ENCODE peak calls at places on chromosomes 3 and 15, in four cellular contexts. S is adrenal gland, N is uterus, B is stomach. A is an unnamed sample.

GRCh38 chr3:190709351-190709773 is 153.1 kb downstream of the GMNC start:
- DNase-seq in S (no peak), N (no peak), B (no peak), A (no peak)

GRCh38 chr3:105834768-105835167 is 34.0 kb downstream of the CBLB start:
- DNase-seq in B (no peak), N (no peak), S (no peak), A (no peak)

GRCh38 chr3:185766645-185767323 is 58.1 kb downstream of the IGF2BP2 start:
- DNase-seq in N (no peak), S (no peak), B (no peak), A (no peak)

GRCh38 chr3:70805044-70805732 is 492.8 kb upstream of the MDFIC2 start:
- DNase-seq in S (no peak), B (no peak), N (no peak), A (no peak)

GRCh38 chr15:70257573-70258220 is 160.0 kb upstream of the TLE3 start:
- DNase-seq in S (no peak), B (no peak), N (no peak), A (no peak)

GRCh38 chr15:29045717-29046116 is 159.9 kb downstream of the APBA2 start:
- DNase-seq in N (no peak), B (no peak), S (no peak), A (no peak)

GRCh38 chr3:27666708-27667107 is 55.4 kb downstream of the EOMES start:
- DNase-seq in B (no peak), S (peak; percentile 63), N (peak; percentile 19), A (peak; percentile 28)

GRCh38 chr15:89775815-89776214 is 317 bp upstream of the MESP2 start:
- DNase-seq in N (no peak), S (no peak), B (no peak), A (no peak)

GRCh38 chr3:157220211-157220610 is 60.3 kb upstream of the CCNL1 start:
- DNase-seq in B (no peak), N (no peak), S (no peak), A (no peak)

GRCh38 chr15:100861511-100861991 is 18.1 kb upstream of the ALDH1A3 start:
- DNase-seq in B (no peak), N (no peak), S (no peak), A (no peak)

GRCh38 chr3:150217691-150218090 is 190.4 kb upstream of the TSC22D2 start:
- DNase-seq in N (no peak), B (no peak), S (no peak), A (no peak)

GRCh38 chr15:100725121-100726069 is 123.0 kb downstream of the ASB7 start:
- DNase-seq in S (no peak), N (no peak), B (no peak), A (no peak)

DNA sequence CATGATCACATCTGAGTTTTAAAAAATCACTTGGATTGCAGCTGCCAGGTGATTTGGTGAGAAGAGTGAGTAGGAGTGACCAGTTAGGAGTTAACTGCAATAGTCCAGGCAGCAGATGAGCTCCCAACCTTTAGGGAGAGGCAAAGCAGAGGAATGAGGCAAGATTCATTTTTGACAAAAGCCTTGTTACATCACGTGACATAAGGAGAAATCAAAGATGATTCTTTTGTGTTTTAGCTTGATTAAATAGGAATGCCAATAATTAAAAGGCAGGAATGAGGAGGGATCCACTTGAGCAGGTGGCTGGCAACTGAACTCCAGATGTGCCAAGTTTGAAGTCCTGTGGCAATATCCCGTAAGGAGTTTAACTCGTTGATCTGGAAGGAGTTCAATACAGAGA is 2.5 kb downstream of the GATM start:
- DNase-seq in N (no peak), B (no peak), S (no peak), A (no peak)
- TF ChIP-seq POLR2A in N (no peak), B (no peak), S (no peak), A (no peak)

GRCh38 chr15:93831641-93832040 is 399.7 kb upstream of the MCTP2 start:
- DNase-seq in B (no peak), S (no peak), N (no peak), A (no peak)

GRCh38 chr15:93826798-93827197 is 404.6 kb upstream of the MCTP2 start:
- DNase-seq in N (no peak), B (no peak), S (no peak), A (no peak)

GRCh38 chr15:93829115-93829849 is 402.1 kb upstream of the MCTP2 start:
- DNase-seq in S (no peak), N (peak; percentile 34), B (no peak), A (no peak)

GRCh38 chr15:93825721-93826120 is 405.6 kb upstream of the MCTP2 start:
- DNase-seq in S (no peak), B (no peak), N (no peak), A (no peak)

DNA sequence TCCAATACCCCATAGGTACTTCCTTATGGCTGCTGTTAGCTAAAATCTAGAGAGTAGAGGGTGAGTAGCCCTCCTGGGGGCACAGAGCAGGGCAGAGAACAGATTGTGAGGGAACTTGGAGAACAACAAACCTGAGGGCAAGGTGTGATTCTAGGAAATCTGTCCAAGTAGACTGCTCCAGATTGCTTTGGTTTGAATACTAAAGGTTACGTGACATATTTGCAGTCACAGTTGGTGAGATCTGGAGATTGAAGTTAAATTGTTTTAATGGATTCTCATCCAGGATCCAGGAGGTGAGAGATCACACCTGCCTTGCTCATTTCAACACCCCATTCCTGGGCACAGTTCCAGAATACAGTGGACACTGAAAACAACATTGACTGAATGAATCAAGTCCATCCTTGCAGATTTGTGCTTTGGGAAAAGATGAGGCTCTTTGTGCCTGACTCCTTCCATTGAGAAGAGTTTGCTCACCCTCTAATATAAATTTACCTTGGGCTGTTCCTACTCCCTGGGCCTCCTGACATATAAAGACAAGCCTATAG is 401.1 kb upstream of the MCTP2 start:
- DNase-seq in B (no peak), N (no peak), S (no peak), A (no peak)
- H3K27ac ChIP-seq in B (no peak overlapping the region), N (peak overlapping the region; percentile 60), S (no peak overlapping the region), A (no peak overlapping the region)

GRCh38 chr3:11195721-11196332 is 41.5 kb downstream of the HRH1 start:
- DNase-seq in N (no peak), B (no peak), S (no peak), A (no peak)
- H3K4me3 ChIP-seq in N (no peak overlapping the region), B (no peak overlapping the region), S (no peak overlapping the region), A (no peak overlapping the region)

GRCh38 chr15:73630796-73631471 is 2.3 kb downstream of the NPTN start:
- DNase-seq in S (no peak), N (no peak), B (no peak), A (no peak)

GRCh38 chr15:73633991-73634495 is 854 bp upstream of the NPTN start:
- DNase-seq in N (no peak), B (no peak), S (no peak), A (no peak)

GRCh38 chr15:73633111-73633990 is at the start of gene NPTN:
- DNase-seq in S (peak; percentile 99), N (peak; percentile 99), B (peak; percentile 99), A (peak; percentile 97)

GRCh38 chr15:73632670-73633058 is 525 bp downstream of the NPTN start:
- DNase-seq in S (no peak), N (no peak), B (peak; percentile 26), A (peak; percentile 21)

DNA sequence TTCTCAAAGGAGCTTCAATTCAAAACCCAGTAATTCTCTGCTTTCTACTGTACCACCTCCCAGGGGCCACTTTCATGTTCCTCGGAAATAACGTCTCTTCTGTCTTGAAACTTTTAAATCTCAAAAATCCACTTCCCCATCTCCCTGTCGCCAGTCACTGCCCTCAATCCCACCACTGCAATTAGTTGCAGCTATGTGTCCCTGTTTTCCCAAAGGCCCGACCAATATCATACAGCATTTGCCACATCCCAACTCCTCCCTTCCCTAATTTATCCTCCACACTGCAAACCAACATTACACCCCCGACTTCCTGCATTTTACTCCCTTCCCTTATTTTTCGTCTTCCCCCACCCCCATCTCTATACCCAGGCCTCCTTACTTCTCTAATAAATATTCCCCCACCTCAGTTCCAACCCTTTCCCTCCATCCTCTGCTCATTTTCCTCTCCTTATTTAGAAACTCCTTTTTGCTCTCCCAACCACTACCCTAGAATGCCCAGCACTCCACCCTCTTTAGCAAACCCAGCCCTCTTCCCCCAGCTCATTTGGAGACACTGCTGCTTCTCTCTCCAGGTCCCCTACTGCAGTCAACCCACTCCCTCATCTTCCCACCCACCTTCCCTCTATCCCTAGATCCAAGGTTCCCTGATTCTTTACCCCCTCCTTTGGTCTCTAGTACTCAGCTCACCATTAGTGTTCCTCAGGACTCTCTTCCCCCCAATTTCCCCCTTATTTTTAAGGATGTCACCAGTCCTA is 1.1 kb downstream of the NPTN start:
- DNase-seq in N (peak; percentile 45), B (no peak), S (peak; percentile 46), A (peak; percentile 15)
- TF ChIP-seq POLR2A in N (peak; percentile 59), B (no peak), S (no peak), A (peak; percentile 51)

GRCh38 chr15:47587938-47588817 is 129.1 kb upstream of the SEMA6D start:
- DNase-seq in B (no peak), N (no peak), S (no peak), A (no peak)
- H3K27ac ChIP-seq in B (no peak overlapping the region), N (no peak overlapping the region), S (no peak overlapping the region), A (no peak overlapping the region)

GRCh38 chr3:141405581-141405980 is 37.3 kb downstream of the ZBTB38 start:
- DNase-seq in S (no peak), B (no peak), N (no peak), A (no peak)
- H3K4me3 ChIP-seq in S (no peak overlapping the region), B (no peak overlapping the region), N (no peak overlapping the region), A (no peak overlapping the region)

GRCh38 chr3:129182390-129183180 is 1.1 kb downstream of the CNBP start:
- DNase-seq in S (no peak), N (no peak), B (no peak), A (no peak)
- TF ChIP-seq POLR2A in S (no peak), N (no peak), B (no peak), A (peak; percentile 42)

GRCh38 chr3:183265713-183266417 is 12.8 kb downstream of the B3GNT5 start:
- DNase-seq in N (no peak), B (peak; percentile 57), S (no peak), A (peak; percentile 57)
- H3K27ac ChIP-seq in N (peak overlapping the region; percentile 61), B (peak overlapping the region; percentile 70), S (no peak overlapping the region), A (peak overlapping the region; percentile 58)